ENCODE peak calls at places on chromosomes 3 and 15, in seven cellular contexts. Y, V, J, W, G, C and U are unnamed samples.

GRCh38 chr3:125434582-125435011 is 59.5 kb upstream of the ZNF148 start:
- DNase-seq in W (no peak), G (no peak), J (no peak), C (no peak), Y (no peak), V (no peak), U (no peak)

GRCh38 chr3:134640872-134641470 is 9.9 kb downstream of the KY start:
- DNase-seq in Y (peak; percentile 64), G (no peak), C (peak; percentile 36), J (no peak), V (peak; percentile 61), W (no peak), U (peak; percentile 41)

GRCh38 chr3:16370872-16371740 is 106.1 kb downstream of the OXNAD1 start:
- DNase-seq in C (no peak), J (peak; percentile 19), W (no peak), G (no peak), V (peak; percentile 25), Y (no peak), U (peak; percentile 7)

GRCh38 chr3:67044955-67045354 is 46.8 kb downstream of the KBTBD8 start:
- DNase-seq in Y (no peak), J (no peak), G (no peak), V (no peak), C (no peak), W (no peak), U (no peak)

GRCh38 chr3:195405646-195406045 is 37.2 kb downstream of the ACAP2 start:
- DNase-seq in V (no peak), W (no peak), J (no peak), G (no peak), Y (no peak), C (no peak), U (no peak)

GRCh38 chr15:73691398-73691797 is 7.2 kb downstream of the CD276 start:
- DNase-seq in Y (peak; percentile 74), V (peak; percentile 87), J (peak; percentile 41), G (no peak), W (no peak), C (peak; percentile 59), U (peak; percentile 65)

GRCh38 chr15:70014860-70015490 is 82.7 kb downstream of the TLE3 start:
- DNase-seq in Y (no peak), C (no peak), J (no peak), W (no peak), G (no peak), V (no peak), U (no peak)

GRCh38 chr3:27623085-27623753 is 98.9 kb downstream of the EOMES start:
- DNase-seq in V (no peak), Y (peak; percentile 85), W (no peak), J (no peak), C (peak; percentile 58), G (no peak), U (no peak)

GRCh38 chr15:99019558-99020540 is 12.3 kb upstream of the PGPEP1L start:
- DNase-seq in Y (peak; percentile 50), C (peak; percentile 81), J (no peak), V (peak; percentile 91), W (no peak), G (no peak), U (peak; percentile 74)

GRCh38 chr15:42057744-42058646 is 36.4 kb downstream of the PLA2G4D start:
- DNase-seq in J (no peak), Y (no peak), W (no peak), V (peak; percentile 77), C (no peak), G (no peak), U (no peak)

GRCh38 chr3:123392871-123393620 is 55.8 kb downstream of the ADCY5 start:
- DNase-seq in J (no peak), G (no peak), Y (no peak), V (peak; percentile 10), C (peak; percentile 51), W (no peak), U (no peak)

GRCh38 chr3:128197855-128198254 is 44.6 kb downstream of the EEFSEC start:
- DNase-seq in V (no peak), Y (no peak), G (no peak), W (no peak), J (no peak), C (no peak), U (no peak)

GRCh38 chr15:64905119-64905831 is 6.4 kb upstream of the ANKDD1A start:
- DNase-seq in C (peak; percentile 76), G (peak; percentile 30), J (peak; percentile 75), V (peak; percentile 63), W (peak; percentile 69), Y (peak; percentile 76), U (peak; percentile 90)

GRCh38 chr3:64170270-64170669 is 55.0 kb downstream of the PRICKLE2 start:
- DNase-seq in Y (no peak), W (no peak), C (no peak), G (peak; percentile 30), V (peak; percentile 39), J (no peak), U (no peak)

GRCh38 chr3:156892701-156893100 is 66.5 kb downstream of the LEKR1 start:
- DNase-seq in C (peak; percentile 82), W (no peak), V (peak; percentile 32), G (no peak), Y (peak; percentile 33), J (no peak), U (peak; percentile 48)

GRCh38 chr3:164640586-164640985 is 437.7 kb downstream of the SI start:
- DNase-seq in Y (no peak), C (no peak), W (no peak), G (no peak), J (no peak), V (no peak), U (peak; percentile 52)

GRCh38 chr15:84598993-84599392 is 1.8 kb upstream of the ZSCAN2 start:
- DNase-seq in W (no peak), J (no peak), C (peak; percentile 59), V (peak; percentile 65), Y (peak; percentile 77), G (no peak), U (peak; percentile 77)

GRCh38 chr3:171396048-171396447 is 64.2 kb downstream of the TNIK start:
- DNase-seq in V (no peak), Y (peak; percentile 68), J (no peak), G (no peak), C (peak; percentile 67), W (no peak), U (no peak)

GRCh38 chr3:52440671-52441070 is 4.2 kb downstream of the SEMA3G start:
- DNase-seq in G (no peak), V (no peak), J (no peak), Y (no peak), W (no peak), C (no peak), U (no peak)

GRCh38 chr3:111324645-111325044 is 217.4 kb upstream of the CD96 start:
- DNase-seq in J (no peak), C (no peak), Y (no peak), W (no peak), G (no peak), V (no peak), U (no peak)

GRCh38 chr15:34732430-34732829 is 22.4 kb downstream of the GJD2 start:
- DNase-seq in G (no peak), J (no peak), Y (no peak), V (peak; percentile 69), C (no peak), W (no peak), U (no peak)

GRCh38 chr15:92393287-92393993 is at the start of gene ST8SIA2:
- DNase-seq in C (no peak), W (no peak), V (peak; percentile 33), Y (no peak), G (no peak), J (no peak), U (peak; percentile 42)

GRCh38 chr3:34005886-34006285 is 207.5 kb downstream of the PDCD6IP start:
- DNase-seq in C (peak; percentile 90), W (no peak), Y (peak; percentile 31), V (no peak), J (no peak), G (no peak), U (peak; percentile 39)

GRCh38 chr3:128472462-128473179 is 5.9 kb upstream of the DNAJB8 start:
- DNase-seq in Y (no peak), C (no peak), G (no peak), J (no peak), W (no peak), V (no peak), U (no peak)

GRCh38 chr3:151460240-151460639 is 621 bp downstream of the IGSF10 start:
- DNase-seq in W (no peak), G (no peak), V (peak; percentile 6), C (no peak), Y (peak; percentile 16), J (no peak), U (peak; percentile 8)

GRCh38 chr15:38004218-38004848 is 69.9 kb downstream of the TMCO5A start:
- DNase-seq in V (no peak), W (no peak), G (no peak), C (no peak), Y (no peak), J (no peak), U (no peak)

GRCh38 chr3:182889948-182890629 is 90.2 kb downstream of the DCUN1D1 start:
- DNase-seq in J (no peak), G (no peak), Y (no peak), C (no peak), V (no peak), W (no peak), U (peak; percentile 85)

GRCh38 chr15:59885832-59886231 is 118.3 kb upstream of the FOXB1 start:
- DNase-seq in G (no peak), C (peak; percentile 42), W (no peak), V (peak; percentile 96), J (no peak), Y (peak; percentile 11), U (no peak)

GRCh38 chr3:107368999-107369398 is 8.2 kb upstream of the CCDC54 start:
- DNase-seq in W (no peak), G (no peak), J (no peak), Y (no peak), C (no peak), V (no peak), U (peak; percentile 37)

GRCh38 chr3:32847520-32847919 is 29.7 kb downstream of the TRIM71 start:
- DNase-seq in V (no peak), Y (no peak), G (no peak), J (no peak), W (no peak), C (no peak), U (no peak)

GRCh38 chr15:66822576-66822975 is 120.5 kb downstream of the SMAD6 start:
- DNase-seq in G (no peak), C (no peak), J (no peak), W (no peak), Y (no peak), V (no peak), U (no peak)

GRCh38 chr3:33624756-33625155 is 93.3 kb downstream of the CLASP2 start:
- DNase-seq in V (no peak), G (no peak), Y (peak; percentile 54), C (no peak), J (no peak), W (no peak), U (peak; percentile 14)

GRCh38 chr3:69166446-69166845 is 44.1 kb upstream of the LMOD3 start:
- DNase-seq in G (no peak), Y (no peak), C (no peak), W (no peak), V (no peak), J (no peak), U (no peak)

GRCh38 chr3:160448845-160449659 is 534 bp downstream of the TRIM59 start:
- DNase-seq in G (no peak), W (no peak), V (peak; percentile 34), J (no peak), Y (peak; percentile 63), C (no peak), U (peak; percentile 72)

GRCh38 chr3:10532939-10533730 is 27.7 kb upstream of the ATP2B2 start:
- DNase-seq in Y (no peak), G (no peak), J (no peak), C (no peak), V (no peak), W (no peak), U (no peak)

GRCh38 chr3:50111757-50112156 is 23.0 kb downstream of the RBM5 start:
- DNase-seq in C (no peak), W (no peak), G (no peak), V (no peak), J (no peak), Y (no peak), U (no peak)